ENCODE peak calls at places on chromosomes 6 and 20, in five cellular contexts. B is PC-9, U is A549, X is psoas muscle, W is gastrocnemius medialis. J is an unnamed sample.

GRCh38 chr20:10647471-10647870 is 26.3 kb downstream of the JAG1 start:
- DNase-seq in W (no peak), B (no peak), U (no peak), X (no peak), J (no peak)

GRCh38 chr6:124970763-124971162 is 8.5 kb downstream of the RNF217 start:
- DNase-seq in B (no peak), U (no peak), X (no peak), W (no peak), J (no peak)

GRCh38 chr20:45320948-45321595 is 13.0 kb upstream of the MATN4 start:
- DNase-seq in U (no peak), X (peak; percentile 9), W (no peak), B (no peak), J (no peak)

GRCh38 chr6:14065350-14065749 is 52.2 kb upstream of the CD83 start:
- DNase-seq in W (no peak), B (no peak), U (no peak), X (no peak), J (no peak)

GRCh38 chr20:24662756-24663399 is 193.4 kb downstream of the SYNDIG1 start:
- DNase-seq in X (no peak), U (no peak), B (no peak), W (no peak), J (no peak)

GRCh38 chr6:57313711-57314471 is 3.5 kb upstream of the PRIM2 start:
- DNase-seq in U (peak; percentile 38), W (peak; percentile 13), X (no peak), B (peak; percentile 83), J (no peak)

GRCh38 chr6:144898052-144898689 is 613.0 kb downstream of the UTRN start:
- DNase-seq in X (no peak), W (no peak), U (no peak), B (peak; percentile 84), J (no peak)

GRCh38 chr6:143232849-143233248 is 172.2 kb downstream of the AIG1 start:
- DNase-seq in U (peak; percentile 13), W (no peak), B (no peak), X (no peak), J (no peak)

GRCh38 chr6:126905917-126906316 is 212.6 kb upstream of the RSPO3 start:
- DNase-seq in X (no peak), B (no peak), U (no peak), W (no peak), J (no peak)

GRCh38 chr6:21935561-21936028 is 342.0 kb downstream of the SOX4 start:
- DNase-seq in W (no peak), U (no peak), B (no peak), X (no peak), J (no peak)

GRCh38 chr6:142300758-142301251 is 1.0 kb upstream of the ADGRG6 start:
- DNase-seq in W (no peak), U (peak; percentile 12), X (no peak), B (peak; percentile 88), J (no peak)

GRCh38 chr6:151060096-151060741 is 179.5 kb upstream of the AKAP12 start:
- DNase-seq in U (peak; percentile 58), X (no peak), W (no peak), B (peak; percentile 99), J (no peak)

GRCh38 chr6:114287461-114287860 is 55.4 kb downstream of the HS3ST5 start:
- DNase-seq in X (no peak), W (no peak), U (no peak), B (no peak), J (no peak)

GRCh38 chr6:4844108-4844507 is 67.9 kb downstream of the CDYL start:
- DNase-seq in U (no peak), B (no peak), W (no peak), X (no peak), J (no peak)

GRCh38 chr6:47741807-47742206 is 40.0 kb upstream of the OPN5 start:
- DNase-seq in W (peak; percentile 41), X (no peak), U (peak; percentile 4), B (peak; percentile 88), J (no peak)

GRCh38 chr6:6661191-6661590 is 72.7 kb downstream of the LY86 start:
- DNase-seq in B (no peak), X (no peak), U (no peak), W (no peak), J (no peak)

GRCh38 chr6:149331043-149331807 is 13.7 kb downstream of the TAB2 start:
- DNase-seq in W (no peak), B (no peak), U (no peak), X (no peak), J (no peak)

GRCh38 chr6:108689279-108690161 is 128.8 kb downstream of the FOXO3 start:
- DNase-seq in U (no peak), B (peak; percentile 99), W (peak; percentile 98), X (peak; percentile 96), J (peak; percentile 88)

GRCh38 chr20:10115021-10115420 is 80.2 kb downstream of the ANKEF1 start:
- DNase-seq in U (no peak), W (no peak), X (no peak), B (no peak), J (no peak)

GRCh38 chr6:133701633-133702331 is 187.1 kb upstream of the TCF21 start:
- DNase-seq in B (no peak), X (no peak), U (no peak), W (no peak), J (peak; percentile 53)

GRCh38 chr20:61932711-61933480 is 132.8 kb downstream of the TAF4 start:
- DNase-seq in B (no peak), U (no peak), X (peak; percentile 39), W (peak; percentile 7), J (peak; percentile 7)

GRCh38 chr20:61134286-61135035 is 117.6 kb upstream of the CDH4 start:
- DNase-seq in X (no peak), W (no peak), B (no peak), U (no peak), J (no peak)

GRCh38 chr6:134999107-134999506 is 49.2 kb upstream of the ALDH8A1 start:
- DNase-seq in W (no peak), X (no peak), U (no peak), B (no peak), J (no peak)

GRCh38 chr20:40564997-40565680 is 123.9 kb downstream of the MAFB start:
- DNase-seq in U (peak; percentile 47), W (no peak), B (peak; percentile 63), X (no peak), J (no peak)

GRCh38 chr20:2109425-2110210 is 8.0 kb downstream of the STK35 start:
- DNase-seq in U (no peak), B (no peak), X (peak; percentile 88), W (peak; percentile 85), J (peak; percentile 78)

GRCh38 chr20:62412194-62413024 is 5.3 kb upstream of the CABLES2 start:
- DNase-seq in W (no peak), U (no peak), B (no peak), X (no peak), J (no peak)

GRCh38 chr6:132065556-132065955 is 114.4 kb upstream of the CCN2 start:
- DNase-seq in X (no peak), W (no peak), U (no peak), B (peak; percentile 30), J (no peak)

GRCh38 chr6:134510121-134510520 is 192.2 kb upstream of the SGK1 start:
- DNase-seq in W (no peak), U (no peak), B (no peak), X (no peak), J (no peak)

GRCh38 chr6:89675949-89676753 is 37.6 kb upstream of the LYRM2 start:
- DNase-seq in U (no peak), B (no peak), W (peak; percentile 58), X (no peak), J (no peak)

GRCh38 chr20:17854307-17854903 is 114.2 kb downstream of the SNX5 start:
- DNase-seq in X (peak; percentile 79), B (no peak), U (peak; percentile 55), W (peak; percentile 41), J (peak; percentile 68)

GRCh38 chr6:68635706-68636513 is 828 bp downstream of the ADGRB3 start:
- DNase-seq in X (peak; percentile 55), U (no peak), W (no peak), B (no peak), J (peak; percentile 23)

GRCh38 chr6:26401389-26401986 is 587 bp upstream of the BTN3A1 start:
- DNase-seq in X (no peak), U (no peak), B (no peak), W (no peak), J (no peak)

GRCh38 chr6:160767019-160767646 is 65.1 kb downstream of the PLG start:
- DNase-seq in X (peak; percentile 59), W (no peak), B (no peak), U (peak; percentile 62), J (peak; percentile 57)

GRCh38 chr20:23023621-23024187 is 11.4 kb upstream of the SSTR4 start:
- DNase-seq in X (no peak), U (no peak), B (no peak), W (no peak), J (no peak)
- H3K4me1 ChIP-seq in X (peaks cover 2% of the 10 kb centered on the region), U (peaks cover 11% of the 10 kb centered on the region), B (peaks cover 11% of the 10 kb centered on the region), W (peaks cover under 1% of the 10 kb centered on the region), J (peaks cover 10% of the 10 kb centered on the region)

DNA sequence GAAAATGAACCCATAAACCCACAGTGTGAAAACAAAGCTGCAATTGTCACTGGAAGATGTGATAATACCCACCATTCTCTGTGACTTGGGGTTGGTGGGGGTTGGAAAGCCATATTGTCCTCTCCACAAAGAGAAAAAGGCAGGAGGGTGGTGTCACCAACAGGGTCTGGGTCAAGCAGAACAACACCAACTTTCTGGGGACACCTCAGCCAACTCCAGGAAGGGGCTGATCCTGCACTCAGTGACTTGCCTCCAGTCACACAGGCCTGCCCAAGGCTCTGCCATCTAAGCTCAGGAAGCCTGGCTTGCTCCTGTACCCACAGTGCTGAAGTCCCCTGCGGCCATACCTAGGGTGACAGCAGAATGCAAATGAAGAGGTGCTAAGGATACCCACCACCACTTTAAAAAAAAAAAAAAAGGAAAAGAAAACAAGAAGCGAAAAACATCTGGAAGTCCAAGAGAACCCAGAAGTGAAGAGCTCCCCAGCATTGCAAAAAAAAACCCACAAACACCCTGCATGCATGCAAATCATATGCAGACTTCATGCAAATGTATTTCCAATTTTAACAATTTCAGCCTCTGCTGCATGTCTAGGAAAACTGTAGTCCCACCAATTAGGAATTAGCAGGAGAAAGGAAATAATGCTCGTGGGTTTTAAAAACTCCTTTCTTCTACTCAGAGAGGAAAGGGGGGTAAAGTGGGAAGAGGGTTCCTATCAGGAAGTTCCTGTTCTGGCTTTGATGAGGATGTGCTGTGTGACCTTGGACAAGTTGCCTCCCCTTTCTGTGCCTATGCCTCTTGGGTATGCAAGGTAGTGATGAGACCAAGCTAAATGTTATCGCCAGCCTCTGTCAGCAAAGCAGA is 110.5 kb downstream of the PREX1 start:
- DNase-seq in W (no peak), B (no peak), U (no peak), X (no peak), J (no peak)
- H3K4me1 ChIP-seq in W (peaks cover 7% of the 10 kb centered on the region), B (no peaks in the 10 kb centered on the region), U (peaks cover 4% of the 10 kb centered on the region), X (no peaks in the 10 kb centered on the region), J (peaks cover 5% of the 10 kb centered on the region)

GRCh38 chr6:37137881-37138568 is 31.9 kb upstream of the PIM1 start:
- DNase-seq in U (peak; percentile 46), B (peak; percentile 83), W (no peak), X (no peak), J (no peak)

GRCh38 chr6:37140145-37140544 is 29.8 kb upstream of the PIM1 start:
- DNase-seq in W (no peak), B (no peak), U (no peak), X (no peak), J (no peak)

GRCh38 chr6:37141291-37142046 is 28.5 kb upstream of the PIM1 start:
- DNase-seq in U (no peak), X (no peak), W (no peak), B (peak; percentile 95), J (no peak)

GRCh38 chr6:37137201-37137880 is 32.6 kb upstream of the PIM1 start:
- DNase-seq in B (peak; percentile 98), U (peak; percentile 85), X (no peak), W (no peak), J (no peak)

GRCh38 chr6:37139223-37139962 is 30.6 kb upstream of the PIM1 start:
- DNase-seq in B (peak; percentile 36), W (no peak), X (no peak), U (no peak), J (no peak)
- H3K4me1 ChIP-seq in B (peaks cover 92% of the 10 kb centered on the region), W (peaks cover 12% of the 10 kb centered on the region), X (peaks cover 29% of the 10 kb centered on the region), U (peaks cover 81% of the 10 kb centered on the region), J (peaks cover 27% of the 10 kb centered on the region)

GRCh38 chr20:19920388-19921138 is 96.6 kb upstream of the NAA20 start:
- DNase-seq in X (no peak), B (no peak), U (no peak), W (no peak), J (no peak)
- H3K4me1 ChIP-seq in X (peaks cover 54% of the 10 kb centered on the region), B (no peaks in the 10 kb centered on the region), U (peaks cover 12% of the 10 kb centered on the region), W (peaks cover 54% of the 10 kb centered on the region), J (peaks cover 88% of the 10 kb centered on the region)

J was measured in left ventricle myocardium inferior.